ENCODE peak calls at places on chromosome 18, in six cellular contexts. D is pancreas, I is AG09309, P is right lobe of liver, Y is RKO, N is stromal cell of bone marrow. C is an unnamed sample.

GRCh38 chr18:79352432-79352831 is 43.3 kb upstream of the NFATC1 start:
- DNase-seq in Y (no peak), N (no peak), P (no peak), I (no peak), D (no peak), C (no peak)

GRCh38 chr18:51666717-51667320 is 469.3 kb upstream of the MEX3C start:
- DNase-seq in I (no peak), P (peak), D (peak), N (no peak), Y (no peak), C (peak)

GRCh38 chr18:50194623-50195532 is at the start of gene MYO5B:
- DNase-seq in Y (no peak), I (no peak), P (peak), N (no peak), D (peak), C (peak)

GRCh38 chr18:63255435-63255834 is 64.1 kb downstream of the BCL2 start:
- DNase-seq in D (no peak), P (no peak), I (no peak), N (no peak), Y (no peak), C (no peak)

GRCh38 chr18:23934252-23934651 is 80.3 kb upstream of the TTC39C start:
- DNase-seq in D (no peak), I (no peak), P (no peak), Y (no peak), N (no peak), C (no peak)

GRCh38 chr18:13279181-13280065 is 60.9 kb downstream of the LDLRAD4 start:
- DNase-seq in I (no peak), D (no peak), P (no peak), Y (no peak), N (no peak), C (no peak)

GRCh38 chr18:49563130-49563540 is 1.3 kb downstream of the LIPG start:
- DNase-seq in Y (peak), N (no peak), D (no peak), P (no peak), I (no peak), C (peak)

GRCh38 chr18:26206488-26206887 is 19.8 kb upstream of the TAF4B start:
- DNase-seq in I (no peak), N (no peak), D (no peak), Y (no peak), P (no peak), C (no peak)

GRCh38 chr18:40926679-40927078 is 1028.4 kb upstream of the PIK3C3 start:
- DNase-seq in P (no peak), D (no peak), Y (no peak), N (no peak), I (no peak), C (peak)

GRCh38 chr18:47530695-47531094 is 279.2 kb upstream of the SKOR2 start:
- DNase-seq in P (no peak), Y (no peak), I (no peak), N (no peak), D (no peak), C (no peak)

GRCh38 chr18:10351858-10352257 is 102.6 kb upstream of the APCDD1 start:
- DNase-seq in N (no peak), I (no peak), P (no peak), Y (no peak), D (no peak), C (no peak)